ENCODE peak calls at places on chromosomes 12 and 14, in four cellular contexts. N, M, X and B are unnamed samples.

GRCh38 chr14:55297611-55298323 is 26.5 kb downstream of the FBXO34 start:
- DNase-seq in N (peak; percentile 63), M (peak; percentile 76), X (no peak), B (no peak)

GRCh38 chr12:67222302-67222701 is 46.9 kb upstream of the CAND1 start:
- DNase-seq in N (no peak), M (no peak), X (no peak), B (no peak)

GRCh38 chr12:13141686-13142085 is 38.2 kb upstream of the GSG1 start:
- DNase-seq in N (no peak), M (no peak), X (no peak), B (no peak)

GRCh38 chr12:63889236-63889635 is 44.7 kb downstream of the SRGAP1 start:
- DNase-seq in N (no peak), M (no peak), X (no peak), B (no peak)

GRCh38 chr14:78450945-78451344 is 280.8 kb downstream of the NRXN3 start:
- DNase-seq in N (no peak), M (no peak), X (no peak), B (no peak)

GRCh38 chr14:44961151-44961729 is 507 bp downstream of the KLHL28 start:
- DNase-seq in N (peak; percentile 47), M (peak; percentile 72), X (peak; percentile 64), B (peak; percentile 66)

GRCh38 chr12:127656261-127656660 is 610.7 kb upstream of the TMEM132C start:
- DNase-seq in N (no peak), M (no peak), X (no peak), B (no peak)

GRCh38 chr14:99633141-99633540 is 11.8 kb upstream of the HHIPL1 start:
- DNase-seq in N (no peak), M (no peak), X (no peak), B (no peak)

GRCh38 chr14:23284654-23285529 is 1.0 kb downstream of the HOMEZ start:
- DNase-seq in N (no peak), M (no peak), X (peak; percentile 33), B (no peak)

GRCh38 chr12:26109343-26109841 is 15.4 kb downstream of the BHLHE41 start:
- DNase-seq in N (no peak), M (no peak), X (peak; percentile 55), B (no peak)

DNA sequence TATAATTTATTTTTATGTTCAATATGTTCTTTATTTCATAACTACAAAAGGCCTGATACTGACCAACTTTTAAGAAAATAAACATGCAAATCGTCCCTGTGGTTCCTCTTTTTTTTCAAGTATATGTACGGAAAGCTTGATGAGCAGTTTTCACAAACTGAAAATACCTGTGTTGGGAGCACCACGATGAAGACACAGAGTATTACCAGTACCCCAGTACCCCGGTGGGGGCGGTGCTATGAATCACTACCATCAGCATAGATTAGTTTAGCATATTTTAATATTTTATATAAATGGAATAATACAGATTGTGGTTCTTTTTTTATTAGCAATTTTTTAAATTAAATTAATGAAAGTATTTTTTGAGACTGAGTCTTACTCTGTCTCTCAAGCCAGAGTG is 7.0 kb downstream of the B4GALNT3 start:
- DNase-seq in N (no peak), M (no peak), X (no peak), B (no peak)
- H3K27me3 ChIP-seq in N (no peaks in the 10 kb centered on the region), M (no peaks in the 10 kb centered on the region), X (no peaks in the 10 kb centered on the region), B (no peaks in the 10 kb centered on the region)

GRCh38 chr12:55771736-55772135 is 28.8 kb downstream of the GDF11 start:
- DNase-seq in N (no peak), M (no peak), X (no peak), B (no peak)
- H3K27ac ChIP-seq in N (no peak overlapping the region), M (no peak overlapping the region), X (no peak overlapping the region), B (no peak overlapping the region)

GRCh38 chr12:51908876-51909592 is 1.7 kb downstream of the ACVRL1 start:
- DNase-seq in N (no peak), M (no peak), X (no peak), B (no peak)

GRCh38 chr12:51907864-51908425 is 641 bp downstream of the ACVRL1 start:
- DNase-seq in N (no peak), M (no peak), X (no peak), B (no peak)

GRCh38 chr12:51906452-51907082 is 737 bp upstream of the ACVRL1 start:
- DNase-seq in N (no peak), M (no peak), X (no peak), B (no peak)

GRCh38 chr12:51905507-51906438 is 1.5 kb upstream of the ACVRL1 start:
- DNase-seq in N (no peak), M (peak; percentile 78), X (peak; percentile 61), B (peak; percentile 64)

GRCh38 chr12:51907083-51907863 is at the start of gene ACVRL1:
- DNase-seq in N (no peak), M (peak; percentile 61), X (no peak), B (peak; percentile 52)
- H3K27me3 ChIP-seq in N (no peaks in the 10 kb centered on the region), M (peaks cover 3% of the 10 kb centered on the region), X (no peaks in the 10 kb centered on the region), B (peaks cover 10% of the 10 kb centered on the region)

GRCh38 chr12:105462841-105463240 is 132.3 kb downstream of the C12orf75 start:
- DNase-seq in N (no peak), M (no peak), X (no peak), B (no peak)
- H3K27ac ChIP-seq in N (no peak overlapping the region), M (no peak overlapping the region), X (no peak overlapping the region), B (no peak overlapping the region)

DNA sequence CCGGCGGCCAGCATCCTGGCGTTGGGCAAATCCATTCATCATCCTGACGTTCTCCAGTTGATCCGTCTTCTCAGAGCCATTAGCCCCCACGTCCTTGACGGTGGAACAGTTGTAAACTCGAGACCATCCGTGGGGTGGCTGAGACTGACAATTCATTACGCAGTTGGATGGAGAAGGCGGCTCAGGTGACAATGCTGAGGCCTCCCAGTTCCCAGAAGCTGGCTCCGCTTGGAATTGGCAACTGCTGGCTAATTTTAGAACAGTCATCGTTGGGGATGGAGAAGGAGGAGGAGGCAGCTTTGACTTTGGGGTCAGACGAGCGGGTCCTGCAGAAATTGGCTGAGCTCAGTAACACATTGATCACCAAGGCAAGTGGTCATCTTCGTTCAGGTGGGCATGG is 186.5 kb downstream of the PHETA1 start:
- DNase-seq in N (no peak), M (no peak), X (no peak), B (no peak)
- H3K27me3 ChIP-seq in N (no peaks in the 10 kb centered on the region), M (peaks cover 15% of the 10 kb centered on the region), X (no peaks in the 10 kb centered on the region), B (no peaks in the 10 kb centered on the region)

GRCh38 chr14:104436741-104437701 is 142.5 kb upstream of the C14orf180 start:
- DNase-seq in N (no peak), M (peak; percentile 6), X (no peak), B (no peak)
- H3K27ac ChIP-seq in N (peak overlapping the region; percentile 52), M (no peak overlapping the region), X (peak overlapping the region; percentile 73), B (peak overlapping the region; percentile 6)

GRCh38 chr12:49094104-49094948 is at the start of gene DHH:
- DNase-seq in N (no peak), M (no peak), X (peak; percentile 43), B (peak; percentile 50)

GRCh38 chr12:49093746-49094103 is 876 bp downstream of the DHH start:
- DNase-seq in N (no peak), M (no peak), X (no peak), B (no peak)

GRCh38 chr12:49092086-49092815 is 2.4 kb downstream of the DHH start:
- DNase-seq in N (no peak), M (no peak), X (no peak), B (peak; percentile 43)

GRCh38 chr12:49091836-49092085 is 2.8 kb downstream of the DHH start:
- DNase-seq in N (no peak), M (no peak), X (no peak), B (no peak)

GRCh38 chr12:49092816-49093406 is 1.7 kb downstream of the DHH start:
- DNase-seq in N (no peak), M (no peak), X (no peak), B (no peak)
- H3K27me3 ChIP-seq in N (peaks cover 11% of the 10 kb centered on the region), M (peaks cover 67% of the 10 kb centered on the region), X (peaks cover 3% of the 10 kb centered on the region), B (peaks cover 13% of the 10 kb centered on the region)

GRCh38 chr12:52415870-52416750 is 10.0 kb upstream of the KRT82 start:
- DNase-seq in N (peak; percentile 44), M (peak; percentile 26), X (peak; percentile 61), B (peak; percentile 65)
- H3K27ac ChIP-seq in N (peak overlapping the region; percentile 82), M (peak overlapping the region; percentile 40), X (no peak overlapping the region), B (peak overlapping the region; percentile 67)

DNA sequence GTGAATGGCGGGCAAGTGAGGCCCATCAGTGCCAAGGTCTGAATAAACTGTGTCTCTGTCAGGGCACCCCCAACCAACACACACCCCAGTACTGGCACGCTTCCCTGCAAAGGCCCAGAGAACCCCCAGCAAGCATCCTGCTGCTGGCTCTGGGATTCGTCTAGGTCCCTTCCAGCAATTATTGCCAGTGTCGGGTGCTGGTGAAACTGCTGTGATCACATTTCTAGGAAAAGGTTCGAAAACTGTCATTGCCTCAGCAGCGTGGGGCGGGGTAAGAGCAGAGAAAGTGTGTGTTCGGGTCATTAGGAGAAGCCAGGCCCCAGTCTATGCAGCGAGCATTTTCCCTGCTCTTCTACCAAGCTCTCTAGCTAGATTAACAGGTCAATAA is 2.5 kb downstream of the FAM222A start:
- DNase-seq in N (no peak), M (no peak), X (peak; percentile 58), B (peak; percentile 78)
- H3K27me3 ChIP-seq in N (no peaks in the 10 kb centered on the region), M (peaks cover 10% of the 10 kb centered on the region), X (no peaks in the 10 kb centered on the region), B (no peaks in the 10 kb centered on the region)

DNA sequence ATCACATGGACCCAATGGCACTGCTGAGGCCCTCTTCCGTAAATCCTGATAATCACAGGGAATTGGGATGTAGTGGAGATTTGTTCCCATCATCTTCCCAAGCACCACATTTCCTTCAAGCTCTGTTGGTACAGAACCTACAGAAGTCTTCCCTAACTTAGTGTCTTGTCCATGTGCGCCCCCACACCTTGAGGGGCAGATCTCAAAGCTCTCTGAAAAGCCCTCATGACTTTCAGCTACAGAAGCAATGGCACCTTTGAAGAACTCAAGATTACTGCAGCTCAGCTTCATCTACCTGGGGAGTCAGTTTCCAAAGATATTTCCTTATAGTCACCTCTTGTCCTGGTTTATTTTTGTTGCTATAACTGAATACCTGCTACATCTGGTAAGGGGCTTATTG is 54.2 kb downstream of the MYF5 start:
- DNase-seq in N (no peak), M (no peak), X (no peak), B (no peak)
- H3K27ac ChIP-seq in N (no peak overlapping the region), M (no peak overlapping the region), X (no peak overlapping the region), B (no peak overlapping the region)